ENCODE peak calls at places on chromosome 5, in six cellular contexts. One of them, this sample, is unnamed.

GRCh38 chr5:127919818-127920217 is 163.7 kb upstream of the SLC12A2 start:
- DNase-seq in CD8-positive, alpha-beta T cell: no peak
- DNase-seq in H1: no peak
- DNase-seq in lung: no peak
- DNase-seq in GM13977: no peak
- DNase-seq in astrocyte of the spinal cord: no peak
- DNase-seq in this sample: no peak

GRCh38 chr5:132298305-132298704 is 4.1 kb downstream of the SLC22A4 start:
- DNase-seq in CD8-positive, alpha-beta T cell: no peak
- DNase-seq in H1: no peak
- DNase-seq in lung: no peak
- DNase-seq in GM13977: no peak
- DNase-seq in astrocyte of the spinal cord: no peak
- DNase-seq in this sample: no peak

GRCh38 chr5:160511280-160511929 is 89.8 kb downstream of the PTTG1 start:
- DNase-seq in CD8-positive, alpha-beta T cell: no peak
- DNase-seq in H1: no peak
- DNase-seq in lung: no peak
- DNase-seq in GM13977: no peak
- DNase-seq in astrocyte of the spinal cord: no peak
- DNase-seq in this sample: no peak

GRCh38 chr5:68515514-68515913 is 300.0 kb downstream of the PIK3R1 start:
- DNase-seq in CD8-positive, alpha-beta T cell: no peak
- DNase-seq in H1: no peak
- DNase-seq in lung: no peak
- DNase-seq in GM13977: no peak
- DNase-seq in astrocyte of the spinal cord: no peak
- DNase-seq in this sample: no peak

GRCh38 chr5:1502046-1502736 is 21.6 kb downstream of the LPCAT1 start:
- DNase-seq in CD8-positive, alpha-beta T cell: no peak
- DNase-seq in H1: no peak
- DNase-seq in lung: peak
- DNase-seq in GM13977: peak
- DNase-seq in astrocyte of the spinal cord: no peak
- DNase-seq in this sample: no peak

GRCh38 chr5:61301820-61302563 is 30.1 kb upstream of the ZSWIM6 start:
- DNase-seq in CD8-positive, alpha-beta T cell: no peak
- DNase-seq in H1: no peak
- DNase-seq in lung: peak
- DNase-seq in GM13977: no peak
- DNase-seq in astrocyte of the spinal cord: peak
- DNase-seq in this sample: peak

GRCh38 chr5:81778642-81779041 is 27.7 kb upstream of the SSBP2 start:
- DNase-seq in CD8-positive, alpha-beta T cell: no peak
- DNase-seq in H1: no peak
- DNase-seq in lung: no peak
- DNase-seq in GM13977: no peak
- DNase-seq in astrocyte of the spinal cord: peak
- DNase-seq in this sample: no peak

GRCh38 chr5:58182287-58182841 is 277.5 kb downstream of the PLK2 start:
- DNase-seq in CD8-positive, alpha-beta T cell: no peak
- DNase-seq in H1: no peak
- DNase-seq in lung: no peak
- DNase-seq in GM13977: no peak
- DNase-seq in astrocyte of the spinal cord: no peak
- DNase-seq in this sample: no peak

GRCh38 chr5:176658007-176658599 is 10.8 kb downstream of the TSPAN17 start:
- DNase-seq in CD8-positive, alpha-beta T cell: peak
- DNase-seq in H1: peak
- DNase-seq in lung: peak
- DNase-seq in GM13977: peak
- DNase-seq in astrocyte of the spinal cord: peak
- DNase-seq in this sample: no peak

GRCh38 chr5:144436007-144436406 is 265.3 kb downstream of the KCTD16 start:
- DNase-seq in CD8-positive, alpha-beta T cell: no peak
- DNase-seq in H1: no peak
- DNase-seq in lung: no peak
- DNase-seq in GM13977: no peak
- DNase-seq in astrocyte of the spinal cord: no peak
- DNase-seq in this sample: no peak

GRCh38 chr5:1542755-1543154 is 19.0 kb upstream of the LPCAT1 start:
- DNase-seq in CD8-positive, alpha-beta T cell: no peak
- DNase-seq in H1: no peak
- DNase-seq in lung: peak
- DNase-seq in GM13977: no peak
- DNase-seq in astrocyte of the spinal cord: peak
- DNase-seq in this sample: peak

DNA sequence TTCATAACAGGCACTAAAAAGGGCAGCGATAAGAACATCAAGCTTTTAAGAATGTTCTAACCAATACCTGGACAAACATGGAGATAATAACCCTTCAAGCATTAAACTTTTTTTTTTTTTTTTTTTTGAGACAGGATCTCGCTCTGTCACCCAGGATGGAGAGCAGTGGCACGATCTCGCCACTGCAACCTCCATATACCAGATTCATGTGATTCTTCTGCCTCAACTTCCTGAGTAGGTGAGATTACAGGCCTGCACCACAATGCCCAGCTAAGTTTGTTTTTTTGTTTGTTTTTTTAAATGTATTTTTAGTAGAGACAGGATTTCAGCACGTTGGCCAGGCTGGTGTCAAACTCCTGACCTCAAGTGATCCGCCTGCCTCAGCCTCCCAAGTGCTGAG is 14.7 kb upstream of the ENC1 start:
- DNase-seq in CD8-positive, alpha-beta T cell: no peak
- DNase-seq in H1: no peak
- DNase-seq in lung: no peak
- DNase-seq in GM13977: no peak
- DNase-seq in astrocyte of the spinal cord: no peak
- DNase-seq in this sample: no peak
- TF ChIP-seq CTCF in CD8-positive, alpha-beta T cell: no peak
- TF ChIP-seq CTCF in H1: no peak
- TF ChIP-seq CTCF in lung: no peak
- TF ChIP-seq CTCF in GM13977: no peak
- TF ChIP-seq CTCF in astrocyte of the spinal cord: no peak
- TF ChIP-seq CTCF in this sample: no peak

GRCh38 chr5:124176692-124177091 is 569.7 kb downstream of the ZNF608 start:
- DNase-seq in CD8-positive, alpha-beta T cell: no peak
- DNase-seq in H1: no peak
- DNase-seq in lung: no peak
- DNase-seq in GM13977: no peak
- DNase-seq in astrocyte of the spinal cord: no peak
- DNase-seq in this sample: no peak
- TF ChIP-seq CTCF in CD8-positive, alpha-beta T cell: no peak
- TF ChIP-seq CTCF in H1: no peak
- TF ChIP-seq CTCF in lung: no peak
- TF ChIP-seq CTCF in GM13977: no peak
- TF ChIP-seq CTCF in astrocyte of the spinal cord: peak
- TF ChIP-seq CTCF in this sample: peak

GRCh38 chr5:4640793-4641192 is 499.3 kb upstream of the ADAMTS16 start:
- DNase-seq in CD8-positive, alpha-beta T cell: no peak
- DNase-seq in H1: peak
- DNase-seq in lung: no peak
- DNase-seq in GM13977: no peak
- DNase-seq in astrocyte of the spinal cord: peak
- DNase-seq in this sample: no peak
- TF ChIP-seq CTCF in CD8-positive, alpha-beta T cell: no peak
- TF ChIP-seq CTCF in H1: peak
- TF ChIP-seq CTCF in lung: no peak
- TF ChIP-seq CTCF in GM13977: no peak
- TF ChIP-seq CTCF in astrocyte of the spinal cord: peak
- TF ChIP-seq CTCF in this sample: peak

GRCh38 chr5:141942185-141942857 is 15.7 kb downstream of the PCDH12 start:
- DNase-seq in CD8-positive, alpha-beta T cell: no peak
- DNase-seq in H1: no peak
- DNase-seq in lung: no peak
- DNase-seq in GM13977: no peak
- DNase-seq in astrocyte of the spinal cord: no peak
- DNase-seq in this sample: no peak

GRCh38 chr5:141941307-141941706 is 16.7 kb downstream of the PCDH12 start:
- DNase-seq in CD8-positive, alpha-beta T cell: no peak
- DNase-seq in H1: no peak
- DNase-seq in lung: no peak
- DNase-seq in GM13977: no peak
- DNase-seq in astrocyte of the spinal cord: no peak
- DNase-seq in this sample: no peak

GRCh38 chr5:141941779-141942178 is 16.2 kb downstream of the PCDH12 start:
- DNase-seq in CD8-positive, alpha-beta T cell: no peak
- DNase-seq in H1: no peak
- DNase-seq in lung: no peak
- DNase-seq in GM13977: no peak
- DNase-seq in astrocyte of the spinal cord: no peak
- DNase-seq in this sample: no peak

GRCh38 chr5:141944086-141944485 is 13.9 kb downstream of the PCDH12 start:
- DNase-seq in CD8-positive, alpha-beta T cell: no peak
- DNase-seq in H1: no peak
- DNase-seq in lung: no peak
- DNase-seq in GM13977: no peak
- DNase-seq in astrocyte of the spinal cord: no peak
- DNase-seq in this sample: no peak

GRCh38 chr5:141940695-141941271 is 17.1 kb downstream of the DELE1 start:
- DNase-seq in CD8-positive, alpha-beta T cell: no peak
- DNase-seq in H1: no peak
- DNase-seq in lung: no peak
- DNase-seq in GM13977: no peak
- DNase-seq in astrocyte of the spinal cord: peak
- DNase-seq in this sample: no peak
- TF ChIP-seq CTCF in CD8-positive, alpha-beta T cell: no peak
- TF ChIP-seq CTCF in H1: no peak
- TF ChIP-seq CTCF in lung: no peak
- TF ChIP-seq CTCF in GM13977: no peak
- TF ChIP-seq CTCF in astrocyte of the spinal cord: no peak
- TF ChIP-seq CTCF in this sample: no peak

DNA sequence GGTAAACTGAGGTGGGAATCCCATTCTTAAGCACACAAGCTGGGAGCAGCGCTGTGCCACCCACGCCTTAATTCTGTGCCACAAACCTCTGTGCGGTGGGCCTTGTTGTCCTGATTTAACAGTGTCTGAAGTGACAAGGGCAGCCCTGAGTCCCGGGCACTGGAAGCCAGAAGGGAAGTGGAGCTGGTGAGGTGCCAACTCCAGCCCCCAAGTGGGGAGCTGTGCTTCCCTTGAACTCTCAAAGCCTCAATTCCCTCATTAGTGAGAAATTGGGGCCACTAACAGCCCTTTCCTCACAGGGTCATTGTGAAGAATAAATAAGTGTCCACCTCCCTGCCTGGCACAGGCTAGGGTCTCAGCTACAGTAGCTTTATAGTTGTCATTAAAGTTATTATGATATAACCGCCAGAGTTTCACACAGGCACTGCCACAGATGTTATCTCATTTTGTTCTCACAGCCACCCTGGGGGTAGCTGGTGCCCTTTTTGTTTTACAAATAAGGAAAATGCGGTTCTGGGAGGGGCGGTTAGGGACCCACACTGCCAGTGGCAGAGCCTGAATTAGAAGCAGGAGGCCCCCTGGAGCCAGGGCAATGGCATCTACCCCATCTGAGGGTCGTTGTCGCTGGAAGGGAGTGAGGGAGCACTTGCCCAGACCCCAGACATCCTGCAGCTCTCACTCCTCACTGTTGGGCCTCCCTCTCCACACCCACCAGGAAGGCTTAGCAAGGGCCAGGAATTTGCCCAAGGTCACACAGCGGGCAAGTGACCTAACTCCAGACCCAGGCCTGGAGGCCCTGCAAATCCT is 2.1 kb upstream of the TLX3 start:
- DNase-seq in CD8-positive, alpha-beta T cell: no peak
- DNase-seq in H1: no peak
- DNase-seq in lung: no peak
- DNase-seq in GM13977: no peak
- DNase-seq in astrocyte of the spinal cord: no peak
- DNase-seq in this sample: no peak
- TF ChIP-seq CTCF in CD8-positive, alpha-beta T cell: no peak
- TF ChIP-seq CTCF in H1: no peak
- TF ChIP-seq CTCF in lung: no peak
- TF ChIP-seq CTCF in GM13977: no peak
- TF ChIP-seq CTCF in astrocyte of the spinal cord: no peak
- TF ChIP-seq CTCF in this sample: no peak

DNA sequence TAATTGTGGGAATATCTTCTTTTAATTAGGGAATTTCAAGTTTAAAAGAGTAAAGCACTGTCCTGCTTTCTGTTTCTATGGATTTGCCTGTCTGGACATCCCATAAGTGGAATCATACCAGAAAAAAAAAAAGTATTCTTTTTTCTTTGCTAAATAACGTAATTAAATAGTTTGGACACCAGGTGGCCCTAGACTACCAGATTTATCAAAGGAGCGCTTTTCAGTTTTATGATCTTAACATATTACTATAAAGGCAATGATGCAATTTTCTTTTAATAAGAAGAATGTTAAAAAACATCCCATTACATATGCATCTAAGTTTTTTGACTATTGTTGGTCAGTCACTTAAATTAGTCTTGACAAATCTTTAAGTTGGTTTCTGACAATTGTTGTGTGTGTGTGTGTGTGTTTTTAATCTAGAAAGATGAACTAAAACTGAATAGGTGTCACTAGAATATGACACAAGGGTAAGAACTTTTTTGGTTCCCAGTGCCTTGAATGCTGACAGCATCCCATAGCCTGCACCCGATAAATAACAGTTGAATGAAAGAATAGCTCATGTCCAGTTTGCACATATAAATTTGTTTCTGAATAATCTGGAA is 49.5 kb downstream of the C5orf22 start:
- DNase-seq in CD8-positive, alpha-beta T cell: no peak
- DNase-seq in H1: no peak
- DNase-seq in lung: no peak
- DNase-seq in GM13977: no peak
- DNase-seq in astrocyte of the spinal cord: peak
- DNase-seq in this sample: no peak
- TF ChIP-seq CTCF in CD8-positive, alpha-beta T cell: peak
- TF ChIP-seq CTCF in H1: peak
- TF ChIP-seq CTCF in lung: no peak
- TF ChIP-seq CTCF in GM13977: peak
- TF ChIP-seq CTCF in astrocyte of the spinal cord: peak
- TF ChIP-seq CTCF in this sample: peak

GRCh38 chr5:13348568-13348967 is 595.9 kb downstream of the DNAH5 start:
- DNase-seq in CD8-positive, alpha-beta T cell: no peak
- DNase-seq in H1: no peak
- DNase-seq in lung: no peak
- DNase-seq in GM13977: no peak
- DNase-seq in astrocyte of the spinal cord: no peak
- DNase-seq in this sample: no peak
- TF ChIP-seq CTCF in CD8-positive, alpha-beta T cell: no peak
- TF ChIP-seq CTCF in H1: no peak
- TF ChIP-seq CTCF in lung: no peak
- TF ChIP-seq CTCF in GM13977: no peak
- TF ChIP-seq CTCF in astrocyte of the spinal cord: no peak
- TF ChIP-seq CTCF in this sample: no peak

DNA sequence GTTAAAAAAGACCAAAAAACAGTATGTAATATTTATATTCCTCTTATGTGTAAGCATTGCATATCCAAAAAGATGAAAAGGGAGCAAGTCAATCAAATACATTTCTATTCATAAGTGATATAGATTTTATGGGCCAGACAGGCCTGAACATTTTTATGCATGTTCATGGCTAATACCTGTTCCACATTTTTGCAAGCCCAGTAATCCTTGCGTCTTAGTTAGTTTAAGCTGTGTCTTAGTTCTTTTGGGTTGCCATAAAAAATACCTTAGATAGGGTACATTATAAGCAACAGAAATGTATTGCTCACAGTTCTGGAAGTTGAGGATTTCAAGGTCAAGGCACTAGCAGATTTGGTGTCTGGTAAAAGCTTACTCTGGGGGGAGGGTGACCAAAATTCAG is 342.1 kb downstream of the TAF11L14 start:
- DNase-seq in CD8-positive, alpha-beta T cell: no peak
- DNase-seq in H1: no peak
- DNase-seq in lung: no peak
- DNase-seq in GM13977: no peak
- DNase-seq in astrocyte of the spinal cord: no peak
- DNase-seq in this sample: no peak
- TF ChIP-seq CTCF in CD8-positive, alpha-beta T cell: no peak
- TF ChIP-seq CTCF in H1: no peak
- TF ChIP-seq CTCF in lung: no peak
- TF ChIP-seq CTCF in GM13977: no peak
- TF ChIP-seq CTCF in astrocyte of the spinal cord: no peak
- TF ChIP-seq CTCF in this sample: no peak